ENCODE peak calls at places on chromosomes 16 and 17, in five cellular contexts. One of them, this sample, is unnamed.

GRCh38 chr17:5128905-5129535 is 13.2 kb downstream of the USP6 start:
- DNase-seq in MM.1S: no peak
- DNase-seq in HCT116: no peak
- DNase-seq in GM23338: no peak
- DNase-seq in GM23248: no peak
- DNase-seq in this sample: no peak

GRCh38 chr16:81456523-81457325 is 12.1 kb downstream of the CMIP start:
- DNase-seq in MM.1S: no peak
- DNase-seq in HCT116: no peak
- DNase-seq in GM23338: no peak
- DNase-seq in GM23248: no peak
- DNase-seq in this sample: no peak

GRCh38 chr17:18889658-18890057 is 31.7 kb downstream of the PRPSAP2 start:
- DNase-seq in MM.1S: no peak
- DNase-seq in HCT116: no peak
- DNase-seq in GM23338: no peak
- DNase-seq in GM23248: no peak
- DNase-seq in this sample: no peak

GRCh38 chr16:82651921-82652601 is 25.3 kb downstream of the CDH13 start:
- DNase-seq in MM.1S: peak; percentile 53
- DNase-seq in HCT116: no peak
- DNase-seq in GM23338: no peak
- DNase-seq in GM23248: no peak
- DNase-seq in this sample: no peak

GRCh38 chr17:31158741-31159377 is 64.1 kb downstream of the NF1 start:
- DNase-seq in MM.1S: peak; percentile 47
- DNase-seq in HCT116: no peak
- DNase-seq in GM23338: no peak
- DNase-seq in GM23248: peak; percentile 20
- DNase-seq in this sample: no peak

GRCh38 chr17:55769625-55770000 is 18.8 kb downstream of the PCTP start:
- DNase-seq in MM.1S: no peak
- DNase-seq in HCT116: no peak
- DNase-seq in GM23338: no peak
- DNase-seq in GM23248: peak; percentile 97
- DNase-seq in this sample: peak; percentile 87

GRCh38 chr16:86513471-86514277 is 3.3 kb downstream of the FOXF1 start:
- DNase-seq in MM.1S: no peak
- DNase-seq in HCT116: no peak
- DNase-seq in GM23338: no peak
- DNase-seq in GM23248: no peak
- DNase-seq in this sample: no peak

GRCh38 chr16:15041260-15042011 is 14.4 kb downstream of the NTAN1 start:
- DNase-seq in MM.1S: no peak
- DNase-seq in HCT116: no peak
- DNase-seq in GM23338: peak; percentile 56
- DNase-seq in GM23248: peak; percentile 94
- DNase-seq in this sample: no peak

GRCh38 chr17:60077672-60078519 is 825 bp downstream of the HEATR6 start:
- DNase-seq in MM.1S: no peak
- DNase-seq in HCT116: no peak
- DNase-seq in GM23338: no peak
- DNase-seq in GM23248: peak; percentile 69
- DNase-seq in this sample: no peak

GRCh38 chr17:18039535-18040286 is 503 bp downstream of the GID4 start:
- DNase-seq in MM.1S: peak; percentile 48
- DNase-seq in HCT116: no peak
- DNase-seq in GM23338: peak; percentile 63
- DNase-seq in GM23248: peak; percentile 66
- DNase-seq in this sample: peak; percentile 37

GRCh38 chr16:6682142-6682811 is 650.4 kb upstream of the RBFOX1 start:
- DNase-seq in MM.1S: peak; percentile 45
- DNase-seq in HCT116: no peak
- DNase-seq in GM23338: peak; percentile 81
- DNase-seq in GM23248: peak; percentile 15
- DNase-seq in this sample: peak; percentile 6

GRCh38 chr17:73782641-73783381 is 138.6 kb upstream of the SDK2 start:
- DNase-seq in MM.1S: no peak
- DNase-seq in HCT116: peak; percentile 74
- DNase-seq in GM23338: peak; percentile 80
- DNase-seq in GM23248: no peak
- DNase-seq in this sample: peak; percentile 18

GRCh38 chr17:80290199-80290598 is 29.5 kb downstream of the RNF213 start:
- DNase-seq in MM.1S: no peak
- DNase-seq in HCT116: no peak
- DNase-seq in GM23338: no peak
- DNase-seq in GM23248: no peak
- DNase-seq in this sample: no peak

GRCh38 chr17:2070241-2071023 is 15.5 kb downstream of the HIC1 start:
- DNase-seq in MM.1S: no peak
- DNase-seq in HCT116: no peak
- DNase-seq in GM23338: peak; percentile 83
- DNase-seq in GM23248: no peak
- DNase-seq in this sample: no peak

GRCh38 chr16:2724088-2724676 is 4.2 kb upstream of the PRSS27 start:
- DNase-seq in MM.1S: no peak
- DNase-seq in HCT116: no peak
- DNase-seq in GM23338: no peak
- DNase-seq in GM23248: no peak
- DNase-seq in this sample: no peak

GRCh38 chr17:74833501-74834361 is 26.0 kb downstream of the GRIN2C start:
- DNase-seq in MM.1S: no peak
- DNase-seq in HCT116: no peak
- DNase-seq in GM23338: no peak
- DNase-seq in GM23248: peak; percentile 77
- DNase-seq in this sample: peak; percentile 64

GRCh38 chr16:31485571-31485970 is 2.6 kb downstream of the SLC5A2 start:
- DNase-seq in MM.1S: no peak
- DNase-seq in HCT116: no peak
- DNase-seq in GM23338: no peak
- DNase-seq in GM23248: no peak
- DNase-seq in this sample: no peak

GRCh38 chr16:49491736-49492089 is 118.1 kb downstream of the C16orf78 start:
- DNase-seq in MM.1S: peak; percentile 52
- DNase-seq in HCT116: peak; percentile 15
- DNase-seq in GM23338: peak; percentile 84
- DNase-seq in GM23248: no peak
- DNase-seq in this sample: peak; percentile 20

GRCh38 chr17:5446786-5447185 is 7.8 kb upstream of the C1QBP start:
- DNase-seq in MM.1S: no peak
- DNase-seq in HCT116: no peak
- DNase-seq in GM23338: no peak
- DNase-seq in GM23248: no peak
- DNase-seq in this sample: no peak

GRCh38 chr17:83198366-83199341 is 119.2 kb downstream of the METRNL start:
- DNase-seq in MM.1S: peak; percentile 53
- DNase-seq in HCT116: no peak
- DNase-seq in GM23338: no peak
- DNase-seq in GM23248: no peak
- DNase-seq in this sample: no peak

GRCh38 chr16:4801962-4802658 is at the start of gene ROGDI:
- DNase-seq in MM.1S: peak; percentile 93
- DNase-seq in HCT116: peak; percentile 64
- DNase-seq in GM23338: peak; percentile 96
- DNase-seq in GM23248: peak; percentile 64
- DNase-seq in this sample: peak; percentile 80

GRCh38 chr16:49921791-49922456 is 66.0 kb upstream of the ZNF423 start:
- DNase-seq in MM.1S: peak; percentile 41
- DNase-seq in HCT116: peak; percentile 51
- DNase-seq in GM23338: peak; percentile 90
- DNase-seq in GM23248: peak; percentile 54
- DNase-seq in this sample: peak; percentile 52

GRCh38 chr17:58267347-58268324 is 13.1 kb downstream of the MPO start:
- DNase-seq in MM.1S: no peak
- DNase-seq in HCT116: no peak
- DNase-seq in GM23338: no peak
- DNase-seq in GM23248: no peak
- DNase-seq in this sample: no peak

GRCh38 chr16:28597692-28598261 is 927 bp upstream of the SULT1A2 start:
- DNase-seq in MM.1S: peak; percentile 41
- DNase-seq in HCT116: no peak
- DNase-seq in GM23338: peak; percentile 78
- DNase-seq in GM23248: no peak
- DNase-seq in this sample: no peak

GRCh38 chr17:71217769-71218168 is 903.1 kb upstream of the SOX9 start:
- DNase-seq in MM.1S: no peak
- DNase-seq in HCT116: no peak
- DNase-seq in GM23338: no peak
- DNase-seq in GM23248: peak; percentile 3
- DNase-seq in this sample: peak; percentile 23

GRCh38 chr17:80029235-80029974 is 6.3 kb downstream of the TBC1D16 start:
- DNase-seq in MM.1S: no peak
- DNase-seq in HCT116: no peak
- DNase-seq in GM23338: no peak
- DNase-seq in GM23248: peak; percentile 86
- DNase-seq in this sample: peak; percentile 96

GRCh38 chr16:8931864-8932263 is 31.8 kb downstream of the USP7 start:
- DNase-seq in MM.1S: peak; percentile 26
- DNase-seq in HCT116: no peak
- DNase-seq in GM23338: peak; percentile 88
- DNase-seq in GM23248: peak; percentile 66
- DNase-seq in this sample: peak; percentile 32

GRCh38 chr16:8936421-8936820 is 27.3 kb downstream of the USP7 start:
- DNase-seq in MM.1S: peak; percentile 72
- DNase-seq in HCT116: peak; percentile 16
- DNase-seq in GM23338: peak; percentile 87
- DNase-seq in GM23248: peak; percentile 75
- DNase-seq in this sample: peak; percentile 71

GRCh38 chr16:8937803-8938202 is 25.9 kb downstream of the USP7 start:
- DNase-seq in MM.1S: no peak
- DNase-seq in HCT116: no peak
- DNase-seq in GM23338: no peak
- DNase-seq in GM23248: no peak
- DNase-seq in this sample: peak; percentile 28

GRCh38 chr16:8935989-8936388 is 27.7 kb downstream of the USP7 start:
- DNase-seq in MM.1S: no peak
- DNase-seq in HCT116: no peak
- DNase-seq in GM23338: peak; percentile 77
- DNase-seq in GM23248: no peak
- DNase-seq in this sample: no peak

GRCh38 chr16:8934601-8935000 is 29.1 kb downstream of the USP7 start:
- DNase-seq in MM.1S: no peak
- DNase-seq in HCT116: no peak
- DNase-seq in GM23338: no peak
- DNase-seq in GM23248: no peak
- DNase-seq in this sample: no peak
- H3K9me2 ChIP-seq in MM.1S: no peaks in the 10 kb centered on the region
- H3K9me2 ChIP-seq in HCT116: no peaks in the 10 kb centered on the region
- H3K9me2 ChIP-seq in GM23338: no peaks in the 10 kb centered on the region
- H3K9me2 ChIP-seq in GM23248: no peaks in the 10 kb centered on the region
- H3K9me2 ChIP-seq in this sample: no peaks in the 10 kb centered on the region

GRCh38 chr16:29662729-29663019 is 373 bp upstream of the SPN start:
- DNase-seq in MM.1S: no peak
- DNase-seq in HCT116: no peak
- DNase-seq in GM23338: no peak
- DNase-seq in GM23248: no peak
- DNase-seq in this sample: no peak

GRCh38 chr16:29663829-29664132 is 734 bp downstream of the SPN start:
- DNase-seq in MM.1S: no peak
- DNase-seq in HCT116: no peak
- DNase-seq in GM23338: no peak
- DNase-seq in GM23248: no peak
- DNase-seq in this sample: no peak

GRCh38 chr16:29662000-29662728 is 883 bp upstream of the SPN start:
- DNase-seq in MM.1S: peak; percentile 33
- DNase-seq in HCT116: no peak
- DNase-seq in GM23338: no peak
- DNase-seq in GM23248: no peak
- DNase-seq in this sample: no peak

GRCh38 chr16:29664133-29664912 is 1.3 kb downstream of the SPN start:
- DNase-seq in MM.1S: no peak
- DNase-seq in HCT116: no peak
- DNase-seq in GM23338: no peak
- DNase-seq in GM23248: no peak
- DNase-seq in this sample: no peak

GRCh38 chr16:29663020-29663828 is at the start of gene SPN:
- DNase-seq in MM.1S: no peak
- DNase-seq in HCT116: no peak
- DNase-seq in GM23338: peak; percentile 28
- DNase-seq in GM23248: no peak
- DNase-seq in this sample: no peak
- TF ChIP-seq EZH2phosphoT487 in MM.1S: no peak
- TF ChIP-seq EZH2phosphoT487 in HCT116: no peak
- TF ChIP-seq EZH2phosphoT487 in GM23338: no peak
- TF ChIP-seq EZH2phosphoT487 in GM23248: no peak
- TF ChIP-seq EZH2phosphoT487 in this sample: no peak

GRCh38 chr16:30371248-30371816 is 1.0 kb upstream of the TBC1D10B start:
- DNase-seq in MM.1S: no peak
- DNase-seq in HCT116: no peak
- DNase-seq in GM23338: peak; percentile 27
- DNase-seq in GM23248: no peak
- DNase-seq in this sample: no peak
- H3K4me3 ChIP-seq in MM.1S: peak overlapping the region; percentile 60
- H3K4me3 ChIP-seq in HCT116: peak overlapping the region; percentile 53
- H3K4me3 ChIP-seq in GM23338: peak overlapping the region; percentile 39
- H3K4me3 ChIP-seq in GM23248: peak overlapping the region; percentile 73
- H3K4me3 ChIP-seq in this sample: peak overlapping the region; percentile 62

DNA sequence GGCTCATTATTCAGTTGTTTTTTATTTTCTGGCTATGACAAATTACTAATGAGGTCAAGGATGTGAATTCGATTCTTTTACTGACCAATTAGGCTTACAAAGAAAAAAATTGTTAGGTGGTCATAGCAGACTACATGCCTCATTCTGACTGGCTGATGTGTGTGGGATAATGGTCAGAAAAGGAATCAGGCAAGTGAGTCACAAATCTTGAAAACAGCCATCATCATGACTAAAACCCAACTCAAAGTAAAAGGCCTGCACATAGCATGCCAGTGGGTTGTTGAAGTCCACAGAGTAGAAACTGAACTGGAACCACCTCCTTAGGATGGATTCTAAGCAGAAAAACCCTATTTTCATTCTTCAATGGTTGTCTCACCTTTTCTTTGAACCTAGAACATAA is 8.6 kb downstream of the RPGRIP1L start:
- DNase-seq in MM.1S: no peak
- DNase-seq in HCT116: no peak
- DNase-seq in GM23338: no peak
- DNase-seq in GM23248: peak; percentile 93
- DNase-seq in this sample: peak; percentile 7
- H3K9me2 ChIP-seq in MM.1S: no peaks in the 10 kb centered on the region
- H3K9me2 ChIP-seq in HCT116: no peaks in the 10 kb centered on the region
- H3K9me2 ChIP-seq in GM23338: no peaks in the 10 kb centered on the region
- H3K9me2 ChIP-seq in GM23248: no peaks in the 10 kb centered on the region
- H3K9me2 ChIP-seq in this sample: no peaks in the 10 kb centered on the region

This sample was measured in PC-3.